ENCODE peak calls at places on chromosomes 11 and 22, in five cellular contexts. O, J, C, D and U are unnamed samples.

GRCh38 chr11:47514825-47515647 is 37.9 kb downstream of the CELF1 start:
- DNase-seq in J (no peak), D (no peak), O (no peak), C (no peak), U (peak)

GRCh38 chr11:47408598-47409439 is 429 bp downstream of the SLC39A13 start:
- DNase-seq in C (peak), J (no peak), O (no peak), D (no peak), U (no peak)

GRCh38 chr11:101127699-101128570 is 1.7 kb downstream of the PGR start:
- DNase-seq in J (no peak), C (peak), O (no peak), D (no peak), U (peak)

GRCh38 chr11:45924036-45924915 is 1.8 kb downstream of the LARGE2 start:
- DNase-seq in C (no peak), J (no peak), D (no peak), O (no peak), U (no peak)

GRCh38 chr11:86996953-86997570 is 40.7 kb upstream of the TMEM135 start:
- DNase-seq in D (no peak), O (no peak), C (no peak), J (no peak), U (no peak)

GRCh38 chr11:6568191-6568918 is 35.1 kb downstream of the RRP8 start:
- DNase-seq in C (no peak), O (no peak), D (no peak), J (no peak), U (no peak)

GRCh38 chr11:9047986-9048522 is 43.3 kb downstream of the SCUBE2 start:
- DNase-seq in O (no peak), J (no peak), C (no peak), D (no peak), U (no peak)

GRCh38 chr22:37898441-37899181 is 7.5 kb upstream of the MICALL1 start:
- DNase-seq in D (no peak), J (no peak), O (no peak), C (no peak), U (no peak)

GRCh38 chr11:12213920-12214319 is 103.5 kb downstream of the MICAL2 start:
- DNase-seq in J (no peak), C (no peak), O (no peak), D (no peak), U (no peak)

GRCh38 chr11:38252620-38253019 is 1654.6 kb upstream of the RAG2 start:
- DNase-seq in C (no peak), O (no peak), D (no peak), J (no peak), U (no peak)

GRCh38 chr22:46625113-46625842 is 5.1 kb downstream of the GRAMD4 start:
- DNase-seq in O (no peak), J (no peak), C (no peak), D (no peak), U (no peak)

GRCh38 chr11:116415095-116415494 is 357.7 kb downstream of the BUD13 start:
- DNase-seq in J (no peak), D (no peak), C (no peak), O (no peak), U (no peak)

GRCh38 chr11:32527191-32527590 is 56.4 kb upstream of the EIF3M start:
- DNase-seq in D (no peak), J (no peak), C (no peak), O (no peak), U (no peak)

GRCh38 chr11:80779907-80780615 is 1339.2 kb upstream of the TENM4 start:
- DNase-seq in C (no peak), D (no peak), O (no peak), J (no peak), U (no peak)

GRCh38 chr11:107042748-107043147 is 24.5 kb upstream of the GUCY1A2 start:
- DNase-seq in D (no peak), O (no peak), J (no peak), C (no peak), U (no peak)

GRCh38 chr11:6563121-6563619 is 40.2 kb downstream of the RRP8 start:
- DNase-seq in D (no peak), C (no peak), J (no peak), O (no peak), U (no peak)